ENCODE peak calls at places on chromosomes 1 and 21, in five cellular contexts. I is transverse colon; L is left kidney; X is stimulated activated CD4-positive, alpha-beta T cell treated with anti-CD3 and anti-CD28 coated beads, TNF-alpha, amount 100 ng/mL, for 4 hours; H is aorta. M is an unnamed sample.

GRCh38 chr1:28860332-28861073 is 48.5 kb downstream of the OPRD1 start:
- DNase-seq in I (peak; percentile 13), L (peak; percentile 92), X (no peak), H (no peak), M (no peak)

GRCh38 chr1:214584805-214585766 is 17.9 kb upstream of the CENPF start:
- DNase-seq in I (no peak), L (peak; percentile 71), X (no peak), H (no peak), M (no peak)

GRCh38 chr1:243605604-243606003 is 244.4 kb downstream of the AKT3 start:
- DNase-seq in I (no peak), L (no peak), X (no peak), H (no peak), M (no peak)

GRCh38 chr21:44398499-44398898 is 45.1 kb downstream of the TRPM2 start:
- DNase-seq in I (no peak), L (no peak), X (no peak), H (no peak), M (no peak)

GRCh38 chr1:235075121-235075954 is 53.3 kb downstream of the TOMM20 start:
- DNase-seq in I (peak; percentile 58), L (peak; percentile 75), X (peak; percentile 37), H (peak; percentile 93), M (peak; percentile 84)

GRCh38 chr1:203428981-203429599 is 46.5 kb upstream of the PRELP start:
- DNase-seq in I (peak; percentile 79), L (peak; percentile 31), X (no peak), H (no peak), M (no peak)

GRCh38 chr1:51768971-51769601 is 109.4 kb downstream of the NRDC start:
- DNase-seq in I (peak; percentile 13), L (peak; percentile 74), X (no peak), H (no peak), M (no peak)

GRCh38 chr1:228082975-228083870 is 715 bp downstream of the ARF1 start:
- DNase-seq in I (peak; percentile 59), L (peak; percentile 72), X (no peak), H (peak; percentile 86), M (peak; percentile 92)

GRCh38 chr1:64098856-64099606 is 104.4 kb upstream of the UBE2U start:
- DNase-seq in I (no peak), L (peak; percentile 68), X (no peak), H (no peak), M (no peak)

M was measured in posterior vena cava.